ENCODE peak calls at places on chromosomes 1 and 21, in four cellular contexts. G is endodermal cell, Z is left lung, Y is astrocyte. I is an unnamed sample.

GRCh38 chr1:214808845-214809460 is 206.0 kb downstream of the CENPF start:
- DNase-seq in Z (no peak), Y (peak; percentile 24), G (peak; percentile 49), I (no peak)

GRCh38 chr1:48492392-48492791 is 20.4 kb upstream of the SPATA6 start:
- DNase-seq in Z (no peak), G (no peak), Y (no peak), I (no peak)

GRCh38 chr1:71196685-71197084 is 115.8 kb upstream of the ZRANB2 start:
- DNase-seq in Z (no peak), Y (peak; percentile 3), G (no peak), I (no peak)

GRCh38 chr1:9410737-9411297 is 118.1 kb downstream of the SPSB1 start:
- DNase-seq in Z (no peak), G (no peak), Y (peak; percentile 76), I (no peak)

GRCh38 chr1:112264553-112264952 is 131.5 kb upstream of the CTTNBP2NL start:
- DNase-seq in G (no peak), Y (no peak), Z (no peak), I (no peak)

GRCh38 chr1:236016782-236017400 is 48.0 kb downstream of the NID1 start:
- DNase-seq in Z (no peak), G (no peak), Y (peak; percentile 49), I (peak; percentile 45)

GRCh38 chr1:227316941-227317540 is 1.3 kb downstream of the CDC42BPA start:
- DNase-seq in Y (peak; percentile 16), Z (no peak), G (no peak), I (no peak)

GRCh38 chr1:19326748-19327065 is 14.6 kb downstream of the SLC66A1 start:
- DNase-seq in Y (no peak), G (no peak), Z (no peak), I (no peak)

GRCh38 chr1:233326995-233327937 is at the start of gene MAP3K21:
- DNase-seq in Z (peak; percentile 97), G (peak; percentile 99), Y (peak; percentile 4), I (peak; percentile 56)

GRCh38 chr1:64969305-64970066 is 3.1 kb upstream of the JAK1 start:
- DNase-seq in G (no peak), Y (no peak), Z (no peak), I (no peak)

GRCh38 chr1:166172106-166172505 is 5.3 kb upstream of the FAM78B start:
- DNase-seq in G (peak; percentile 18), Z (no peak), Y (no peak), I (no peak)

GRCh38 chr1:199310701-199311100 is 671.9 kb downstream of the PTPRC start:
- DNase-seq in Y (no peak), G (no peak), Z (no peak), I (no peak)

GRCh38 chr21:43923391-43923790 is 58.4 kb downstream of the AGPAT3 start:
- DNase-seq in G (no peak), Y (no peak), Z (no peak), I (no peak)

GRCh38 chr1:46401964-46402626 is 8.0 kb downstream of the FAAH start:
- DNase-seq in Y (peak; percentile 86), Z (peak; percentile 87), G (peak; percentile 94), I (peak; percentile 45)

GRCh38 chr1:113834716-113835115 is 22.4 kb upstream of the RSBN1 start:
- DNase-seq in G (no peak), Y (no peak), Z (no peak), I (no peak)

GRCh38 chr1:118142546-118142945 is 42.5 kb downstream of the SPAG17 start:
- DNase-seq in Y (no peak), Z (no peak), G (no peak), I (no peak)

GRCh38 chr1:201714542-201715276 is 114.2 kb upstream of the IPO9 start:
- DNase-seq in Z (peak; percentile 90), Y (peak; percentile 100), G (peak; percentile 79), I (peak; percentile 100)

GRCh38 chr1:24472527-24473251 is 29.9 kb upstream of the RCAN3 start:
- DNase-seq in Z (no peak), G (no peak), Y (no peak), I (no peak)

GRCh38 chr1:201330541-201330940 is 46.9 kb downstream of the TNNT2 start:
- DNase-seq in Y (no peak), Z (no peak), G (no peak), I (no peak)

GRCh38 chr1:165369255-165369848 is 12.8 kb upstream of the LMX1A start:
- DNase-seq in Y (no peak), Z (peak; percentile 47), G (peak; percentile 90), I (no peak)

GRCh38 chr1:11495579-11495978 is 16.6 kb downstream of the DISP3 start:
- DNase-seq in Z (no peak), G (no peak), Y (no peak), I (no peak)

GRCh38 chr1:188062456-188062855 is 1233.7 kb downstream of the PLA2G4A start:
- DNase-seq in G (no peak), Z (no peak), Y (peak; percentile 12), I (no peak)

GRCh38 chr1:198238121-198238520 is 81.3 kb downstream of the NEK7 start:
- DNase-seq in G (no peak), Z (peak; percentile 46), Y (no peak), I (no peak)

GRCh38 chr21:27134513-27134912 is 167.6 kb upstream of the ADAMTS5 start:
- DNase-seq in Y (no peak), G (no peak), Z (no peak), I (no peak)

GRCh38 chr1:18091660-18092446 is 15.7 kb upstream of the IGSF21 start:
- DNase-seq in G (peak; percentile 55), Y (peak; percentile 74), Z (no peak), I (peak; percentile 19)

GRCh38 chr1:212721388-212722247 is 22.0 kb upstream of the BATF3 start:
- DNase-seq in Z (no peak), Y (peak; percentile 87), G (no peak), I (peak; percentile 42)

GRCh38 chr1:10975567-10976326 is 36.7 kb upstream of the TARDBP start:
- DNase-seq in G (peak; percentile 72), Y (peak; percentile 83), Z (no peak), I (peak; percentile 61)

GRCh38 chr1:3671371-3672180 is 19.3 kb downstream of the TP73 start:
- DNase-seq in Y (no peak), Z (no peak), G (peak; percentile 66), I (no peak)

GRCh38 chr1:160328171-160328570 is 14.9 kb downstream of the COPA start:
- DNase-seq in Z (no peak), Y (no peak), G (no peak), I (no peak)
- H3K36me3 ChIP-seq in Z (no peaks in the 10 kb centered on the region), Y (peaks cover 80% of the 10 kb centered on the region), G (peaks cover 89% of the 10 kb centered on the region), I (peaks cover 2% of the 10 kb centered on the region)

GRCh38 chr1:30753660-30754123 is 3.9 kb downstream of the LAPTM5 start:
- DNase-seq in Z (no peak), Y (no peak), G (no peak), I (no peak)

GRCh38 chr1:30751830-30752650 is 5.5 kb downstream of the LAPTM5 start:
- DNase-seq in Y (no peak), G (no peak), Z (no peak), I (no peak)

GRCh38 chr1:30754684-30755171 is 2.8 kb downstream of the LAPTM5 start:
- DNase-seq in Y (no peak), G (no peak), Z (no peak), I (no peak)

GRCh38 chr1:30750751-30751291 is 6.8 kb downstream of the LAPTM5 start:
- DNase-seq in Y (no peak), Z (no peak), G (no peak), I (no peak)

GRCh38 chr1:30752651-30752908 is 5.0 kb downstream of the LAPTM5 start:
- DNase-seq in Y (no peak), Z (no peak), G (no peak), I (no peak)
- H3K4me3 ChIP-seq in Y (no peak overlapping the region), Z (peak overlapping the region; percentile 70), G (no peak overlapping the region), I (no peak overlapping the region)

GRCh38 chr21:15872236-15872635 is 142.5 kb downstream of the USP25 start:
- DNase-seq in Z (no peak), G (no peak), Y (no peak), I (no peak)

GRCh38 chr21:15874610-15875009 is 144.8 kb downstream of the USP25 start:
- DNase-seq in Z (no peak), Y (no peak), G (no peak), I (no peak)

GRCh38 chr21:15870819-15871218 is 141.0 kb downstream of the USP25 start:
- DNase-seq in G (no peak), Z (no peak), Y (no peak), I (no peak)

DNA sequence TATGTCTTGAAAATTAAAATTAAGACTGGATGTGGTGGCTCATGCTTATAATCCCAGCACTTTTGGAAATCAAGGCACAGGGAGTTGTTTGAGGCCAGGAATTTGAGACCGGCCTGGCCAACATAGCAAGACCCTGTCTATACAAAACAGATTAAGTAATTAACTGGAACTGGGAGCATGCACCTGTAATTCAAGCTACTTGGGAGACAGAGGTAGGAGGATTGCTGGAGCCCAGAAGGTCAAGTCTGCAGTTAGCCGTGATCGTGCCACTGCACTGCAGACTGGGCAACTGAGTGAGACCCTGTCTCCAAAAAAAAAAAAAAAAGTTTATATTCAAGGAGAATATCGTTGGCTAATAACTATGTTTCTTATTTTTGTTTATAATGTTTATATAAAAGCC is 139.2 kb downstream of the USP25 start:
- DNase-seq in G (no peak), Z (no peak), Y (no peak), I (no peak)
- H3K36me3 ChIP-seq in G (peaks cover 36% of the 10 kb centered on the region), Z (no peaks in the 10 kb centered on the region), Y (peaks cover 15% of the 10 kb centered on the region), I (no peaks in the 10 kb centered on the region)

GRCh38 chr1:146019225-146020057 is 2.1 kb downstream of the HJV start:
- DNase-seq in Z (no peak), G (peak; percentile 81), Y (no peak), I (no peak)
- H3K4me3 ChIP-seq in Z (peak overlapping the region; percentile 16), G (no peak overlapping the region), Y (no peak overlapping the region), I (no peak overlapping the region)

DNA sequence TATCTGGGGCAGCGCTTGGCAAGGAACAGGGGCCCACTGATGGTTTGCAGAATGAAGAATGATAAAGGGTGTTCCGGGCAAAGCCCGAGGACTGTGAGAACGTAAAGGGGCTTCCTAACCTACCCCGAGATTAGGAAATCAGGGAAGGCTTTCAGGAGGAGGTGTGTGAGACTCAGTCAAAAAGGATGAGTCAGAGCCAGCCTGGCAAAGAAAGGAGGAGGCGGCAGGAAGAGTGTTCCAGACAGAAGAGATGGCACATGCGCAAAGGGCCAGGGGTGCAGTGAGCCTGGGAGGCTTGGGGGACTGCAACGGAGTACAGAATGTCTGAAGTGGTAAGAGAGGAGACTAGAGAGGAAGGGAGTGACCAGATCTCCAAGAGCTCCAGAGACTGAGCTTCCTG is 70.3 kb downstream of the RAP1GAP start:
- DNase-seq in Y (no peak), G (no peak), Z (no peak), I (no peak)
- H3K36me3 ChIP-seq in Y (no peaks in the 10 kb centered on the region), G (no peaks in the 10 kb centered on the region), Z (no peaks in the 10 kb centered on the region), I (no peaks in the 10 kb centered on the region)

I was measured in kidney epithelial cell.